ENCODE peak calls at places on chromosomes 6 and 20, in seven cellular contexts. W, Z, D, O, N, S and E are unnamed samples.

GRCh38 chr20:50804453-50805348 is 9.8 kb downstream of the BCAS4 start:
- DNase-seq in Z (no peak), D (no peak), S (no peak), O (no peak), W (no peak), N (no peak), E (no peak)

GRCh38 chr20:63552481-63553249 is 1.3 kb upstream of the FNDC11 start:
- DNase-seq in W (no peak), S (no peak), O (no peak), Z (no peak), N (no peak), D (no peak), E (no peak)

GRCh38 chr6:12208190-12208589 is 82.0 kb upstream of the EDN1 start:
- DNase-seq in D (no peak), Z (peak), N (peak), W (no peak), S (no peak), O (no peak), E (no peak)

GRCh38 chr6:12717356-12717755 is 789 bp downstream of the PHACTR1 start:
- DNase-seq in S (no peak), O (no peak), N (no peak), W (no peak), Z (no peak), D (no peak), E (no peak)

GRCh38 chr6:155420492-155420891 is 35.1 kb downstream of the NOX3 start:
- DNase-seq in O (no peak), N (no peak), D (no peak), W (no peak), S (no peak), Z (no peak), E (no peak)

GRCh38 chr6:36546958-36547645 is at the start of gene STK38:
- DNase-seq in S (peak), N (peak), W (peak), Z (peak), O (peak), D (peak), E (peak)

GRCh38 chr6:153090241-153090930 is 40.7 kb downstream of the RGS17 start:
- DNase-seq in W (no peak), Z (no peak), O (no peak), D (no peak), N (peak), S (no peak), E (no peak)

GRCh38 chr6:161838306-161839035 is 564.6 kb upstream of the AGPAT4 start:
- DNase-seq in N (no peak), O (no peak), D (no peak), W (no peak), Z (peak), S (no peak), E (no peak)

GRCh38 chr6:35086636-35087360 is 54.3 kb downstream of the TCP11 start:
- DNase-seq in O (no peak), N (no peak), Z (no peak), S (no peak), W (no peak), D (no peak), E (no peak)

GRCh38 chr6:140537834-140538680 is 1163.6 kb upstream of the CITED2 start:
- DNase-seq in D (no peak), Z (no peak), W (no peak), S (peak), O (no peak), N (peak), E (no peak)

GRCh38 chr6:117399924-117400323 is 25.8 kb downstream of the ROS1 start:
- DNase-seq in D (no peak), S (no peak), N (peak), W (no peak), O (no peak), Z (no peak), E (no peak)

GRCh38 chr6:32192608-32193039 is at the start of gene GPSM3:
- DNase-seq in O (no peak), N (peak), S (no peak), Z (peak), D (no peak), W (no peak), E (peak)

GRCh38 chr20:50562262-50562701 is 52.1 kb downstream of the PTPN1 start:
- DNase-seq in N (no peak), D (no peak), O (no peak), S (no peak), Z (no peak), W (no peak), E (no peak)

GRCh38 chr6:170165085-170165484 is 125.8 kb downstream of the DLL1 start:
- DNase-seq in N (no peak), O (peak), W (no peak), S (no peak), Z (no peak), D (no peak), E (no peak)

GRCh38 chr20:17849901-17850673 is 118.5 kb downstream of the SNX5 start:
- DNase-seq in W (no peak), D (no peak), O (no peak), Z (peak), N (peak), S (peak), E (peak)

GRCh38 chr20:1934162-1934561 is 39.0 kb downstream of the SIRPA start:
- DNase-seq in D (no peak), N (peak), S (peak), Z (no peak), W (no peak), O (no peak), E (no peak)

GRCh38 chr20:57659131-57659788 is 39.0 kb upstream of the ZBP1 start:
- DNase-seq in W (no peak), O (peak), Z (peak), D (no peak), N (no peak), S (no peak), E (no peak)

GRCh38 chr20:32743237-32744112 is at the start of gene COMMD7:
- DNase-seq in Z (peak), D (peak), N (peak), W (peak), S (no peak), O (peak), E (peak)